ENCODE peak calls at places on chromosomes 4 and X, in four cellular contexts. K, Z, N and H are unnamed samples.

GRCh38 chrX:55907968-55908607 is 190.5 kb downstream of the RRAGB start:
- DNase-seq in K (peak; percentile 33), Z (peak; percentile 83), N (peak; percentile 55), H (peak; percentile 75)

GRCh38 chrX:36431819-36432218 is 512.3 kb downstream of the CFAP47 start:
- DNase-seq in K (peak; percentile 62), Z (no peak), N (no peak), H (no peak)

GRCh38 chr4:187304131-187304530 is 580.5 kb upstream of the FAT1 start:
- DNase-seq in K (no peak), Z (peak; percentile 11), N (no peak), H (no peak)

GRCh38 chr4:183256756-183257385 is 63.2 kb downstream of the CLDN22 start:
- DNase-seq in K (peak; percentile 59), Z (peak; percentile 72), N (peak; percentile 54), H (no peak)

GRCh38 chr4:42643685-42644084 is 13.2 kb downstream of the ATP8A1 start:
- DNase-seq in K (no peak), Z (no peak), N (no peak), H (no peak)

GRCh38 chrX:42289492-42290385 is 366.4 kb upstream of the CASK start:
- DNase-seq in K (no peak), Z (no peak), N (no peak), H (no peak)

GRCh38 chr4:119543187-119543586 is 85.4 kb downstream of the PDE5A start:
- DNase-seq in K (no peak), Z (no peak), N (no peak), H (no peak)

GRCh38 chr4:67483868-67484602 is 61.3 kb downstream of the CENPC start:
- DNase-seq in K (peak; percentile 28), Z (peak; percentile 46), N (no peak), H (no peak)

GRCh38 chrX:66014560-66014959 is 25.3 kb downstream of the VSIG4 start:
- DNase-seq in K (no peak), Z (no peak), N (no peak), H (no peak)

GRCh38 chrX:17376381-17377046 is 1.5 kb downstream of the NHS start:
- DNase-seq in K (no peak), Z (peak; percentile 15), N (no peak), H (peak; percentile 24)

GRCh38 chrX:19866626-19867410 is 20.6 kb downstream of the SH3KBP1 start:
- DNase-seq in K (no peak), Z (no peak), N (no peak), H (no peak)

GRCh38 chrX:5431823-5432222 is 796.8 kb downstream of the NLGN4X start:
- DNase-seq in K (no peak), Z (no peak), N (no peak), H (no peak)

GRCh38 chr4:10105920-10106319 is 10.7 kb downstream of the WDR1 start:
- DNase-seq in K (no peak), Z (no peak), N (no peak), H (no peak)

GRCh38 chr4:10108818-10109783 is 7.5 kb downstream of the WDR1 start:
- DNase-seq in K (no peak), Z (no peak), N (no peak), H (no peak)

GRCh38 chr4:10106421-10107039 is 10.1 kb downstream of the WDR1 start:
- DNase-seq in K (peak; percentile 98), Z (no peak), N (peak; percentile 34), H (peak; percentile 58)

GRCh38 chr4:10108391-10108790 is 8.2 kb downstream of the WDR1 start:
- DNase-seq in K (no peak), Z (no peak), N (no peak), H (no peak)

DNA sequence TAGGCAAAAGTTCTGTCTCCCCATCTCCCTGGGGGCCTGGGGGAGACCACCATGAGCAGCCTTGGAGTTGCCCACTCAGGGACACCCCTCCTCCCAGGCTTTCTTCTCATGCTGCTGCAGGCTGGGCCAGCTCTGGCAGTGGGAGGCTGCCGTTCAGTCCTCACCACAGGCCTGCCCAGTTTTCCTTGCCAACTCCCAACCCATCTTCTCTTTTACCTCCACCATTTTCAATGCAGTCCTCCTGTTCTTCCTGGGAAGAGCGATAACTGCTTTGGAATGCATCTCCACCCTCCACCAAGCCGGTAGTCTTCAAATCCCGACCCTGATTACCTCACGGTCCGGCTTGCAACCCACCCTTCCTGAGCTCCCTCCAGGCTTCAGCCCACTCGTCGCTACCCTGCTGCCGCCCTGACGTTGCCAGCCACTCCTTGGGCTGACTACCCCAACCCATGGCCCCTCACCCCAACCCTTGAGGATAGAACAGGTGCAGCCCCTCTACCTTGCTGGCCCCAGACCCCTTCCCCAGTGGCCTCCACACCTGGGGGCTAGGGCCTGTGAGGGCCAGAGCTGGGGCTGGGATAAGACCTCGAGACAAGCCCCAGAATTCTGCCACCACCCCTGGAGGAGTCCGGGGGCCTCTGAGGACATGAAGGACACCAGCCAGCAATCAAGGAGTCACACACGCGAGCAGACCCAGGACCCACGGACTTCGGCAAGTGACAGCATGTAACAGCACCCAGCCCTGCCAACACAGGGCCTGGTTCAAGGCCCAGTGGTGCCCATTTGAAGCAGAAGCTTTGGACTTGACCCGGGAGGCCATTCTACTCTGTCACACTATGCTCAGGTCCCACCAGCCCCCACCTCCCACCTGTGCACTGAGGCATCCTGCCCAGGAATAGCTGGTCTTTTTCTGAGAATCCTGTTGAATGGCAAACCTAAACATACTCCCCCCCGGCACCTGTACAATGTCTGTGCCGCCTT is 9.2 kb downstream of the WDR1 start:
- DNase-seq in K (no peak), Z (no peak), N (no peak), H (no peak)
- H3K4me3 ChIP-seq in K (no peak overlapping the region), Z (no peak overlapping the region), N (no peak overlapping the region), H (no peak overlapping the region)

DNA sequence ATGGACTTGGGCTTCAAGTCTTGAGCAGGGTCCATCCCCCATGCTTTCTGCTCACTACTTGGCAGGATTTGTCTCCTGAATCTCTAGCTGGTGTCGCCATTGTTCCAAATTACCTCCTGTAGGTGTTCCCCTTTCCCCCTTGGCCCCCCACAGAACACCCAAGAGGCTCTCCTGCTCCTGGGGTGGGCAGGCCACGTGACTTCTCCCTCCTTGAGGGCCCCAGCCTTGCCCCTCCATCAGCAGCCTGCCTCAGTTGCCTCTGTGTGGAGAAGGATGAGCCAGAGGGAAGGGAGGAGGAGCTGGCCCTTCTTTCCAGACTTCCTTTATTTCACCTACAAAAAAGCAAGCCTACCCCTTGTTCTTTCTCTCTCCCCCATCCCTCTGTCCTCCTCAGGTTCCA is 1.8 kb downstream of the GPR78 start:
- DNase-seq in K (no peak), Z (no peak), N (no peak), H (no peak)
- H3K27me3 ChIP-seq in K (peaks cover 12% of the 10 kb centered on the region), Z (peaks cover 13% of the 10 kb centered on the region), N (no peaks in the 10 kb centered on the region), H (no peaks in the 10 kb centered on the region)

GRCh38 chr4:1164956-1165545 is 7.3 kb downstream of the SPON2 start:
- DNase-seq in K (no peak), Z (no peak), N (no peak), H (no peak)

GRCh38 chr4:1164444-1164843 is 7.9 kb downstream of the SPON2 start:
- DNase-seq in K (no peak), Z (no peak), N (no peak), H (no peak)

GRCh38 chr4:1168291-1169031 is 3.9 kb downstream of the SPON2 start:
- DNase-seq in K (no peak), Z (no peak), N (no peak), H (no peak)

GRCh38 chr4:1167244-1167949 is 5.0 kb downstream of the SPON2 start:
- DNase-seq in K (peak; percentile 89), Z (peak; percentile 98), N (peak; percentile 75), H (peak; percentile 86)

DNA sequence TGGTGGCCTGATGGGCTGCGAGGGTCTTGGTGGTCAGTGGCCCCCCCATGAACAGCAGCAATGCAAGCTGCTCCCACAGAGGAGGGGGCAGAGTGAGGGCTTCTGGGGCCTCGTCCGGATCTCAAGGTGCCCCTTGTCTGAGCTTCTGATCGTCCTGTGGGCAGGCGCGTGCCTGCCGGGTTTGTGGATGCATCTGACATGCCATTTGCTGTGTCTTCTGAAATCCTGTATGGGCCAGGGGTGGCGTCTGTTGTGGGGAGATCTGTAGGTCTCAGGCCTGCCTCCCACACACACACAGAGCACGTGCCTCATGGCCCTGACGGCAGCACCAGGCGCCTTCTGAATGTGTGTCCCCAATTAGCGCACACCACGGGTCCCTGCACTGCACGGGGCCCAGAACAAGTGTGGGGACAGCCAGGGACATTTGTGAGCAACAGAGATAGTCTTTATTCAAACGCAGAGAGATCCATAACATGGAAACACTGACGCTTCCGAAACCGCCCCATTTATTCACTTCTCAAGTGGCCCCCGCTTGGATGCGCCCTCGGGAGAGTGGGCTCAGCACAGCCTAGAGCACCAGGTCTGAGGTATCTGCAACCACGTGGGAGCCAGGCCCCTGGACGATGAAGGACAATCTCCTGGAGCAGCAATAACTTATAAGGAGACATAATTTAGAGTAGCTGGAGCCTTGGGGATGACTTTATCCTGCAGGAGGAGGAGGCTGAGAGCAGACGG is 5.7 kb downstream of the SPON2 start:
- DNase-seq in K (peak; percentile 59), Z (no peak), N (no peak), H (no peak)
- H3K4me3 ChIP-seq in K (no peak overlapping the region), Z (peak overlapping the region; percentile 62), N (no peak overlapping the region), H (peak overlapping the region; percentile 72)

GRCh38 chr4:8494983-8495548 is 54.5 kb downstream of the TRMT44 start:
- DNase-seq in K (no peak), Z (no peak), N (no peak), H (no peak)

GRCh38 chr4:8494218-8494617 is 53.6 kb downstream of the TRMT44 start:
- DNase-seq in K (no peak), Z (peak; percentile 70), N (no peak), H (no peak)

GRCh38 chr4:8493484-8493883 is 52.9 kb downstream of the TRMT44 start:
- DNase-seq in K (no peak), Z (peak; percentile 28), N (no peak), H (no peak)

GRCh38 chr4:8497762-8498161 is 57.2 kb downstream of the TRMT44 start:
- DNase-seq in K (no peak), Z (no peak), N (no peak), H (no peak)

DNA sequence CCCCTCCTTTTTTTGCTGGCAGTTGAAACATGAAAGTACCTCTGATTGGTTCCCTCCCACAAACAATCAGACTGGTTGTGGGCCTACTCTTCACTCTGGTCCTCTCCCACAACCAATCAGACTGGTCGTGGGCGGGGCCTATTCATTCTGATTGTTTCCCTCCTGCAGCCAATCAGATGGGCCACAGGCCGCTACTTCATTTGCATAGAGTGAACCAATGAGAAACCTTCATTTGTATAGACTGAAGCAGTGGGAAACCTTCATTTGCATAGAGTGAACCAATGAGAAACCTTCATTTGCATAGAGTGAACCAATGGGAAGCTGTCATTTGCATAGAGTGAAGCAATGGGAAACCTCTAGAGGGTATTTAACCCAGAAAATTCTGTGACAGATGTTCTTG is 55.2 kb downstream of the TRMT44 start:
- DNase-seq in K (no peak), Z (peak; percentile 81), N (no peak), H (no peak)
- H3K27me3 ChIP-seq in K (no peaks in the 10 kb centered on the region), Z (no peaks in the 10 kb centered on the region), N (no peaks in the 10 kb centered on the region), H (no peaks in the 10 kb centered on the region)

DNA sequence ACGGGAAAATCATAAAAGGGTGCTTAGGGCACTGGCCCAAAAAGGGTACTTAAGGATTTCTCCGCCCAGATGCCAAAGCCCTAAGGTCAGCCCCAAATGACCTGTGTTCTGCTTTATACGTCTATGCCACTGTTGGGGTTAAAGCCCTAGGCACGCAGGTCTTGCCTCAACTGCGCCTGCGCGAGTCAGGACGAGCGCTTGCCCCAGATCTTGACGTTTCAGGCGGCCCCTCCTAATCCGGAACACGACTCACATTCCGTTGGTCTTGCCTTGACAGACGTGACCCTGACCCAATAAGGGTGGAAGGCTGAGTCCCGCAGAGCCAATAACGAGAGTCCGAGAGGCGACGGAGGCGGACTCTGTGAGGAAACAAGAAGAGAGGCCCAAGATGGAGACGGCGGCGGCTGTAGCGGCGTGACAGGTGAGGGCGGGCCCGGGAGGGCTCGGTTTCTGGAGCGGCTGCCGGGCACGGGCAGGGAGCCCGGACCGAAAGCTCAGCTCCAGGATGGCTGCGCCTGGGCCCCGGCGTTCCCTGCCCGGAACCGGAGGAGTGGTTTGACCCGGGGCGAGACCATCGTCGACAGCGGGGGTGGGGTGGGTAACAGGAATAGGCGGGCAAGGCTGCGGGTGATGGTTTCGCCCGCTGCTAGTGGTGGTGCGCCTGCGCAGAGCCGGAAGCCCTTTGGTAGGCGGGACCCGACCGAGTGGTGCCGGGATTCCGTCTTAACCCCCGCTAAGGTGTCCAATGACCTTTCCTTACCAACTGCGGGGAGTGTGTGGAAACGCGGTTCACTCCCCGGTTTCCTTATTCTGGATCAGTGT is at the start of gene ARAF:
- DNase-seq in K (peak; percentile 100), Z (peak; percentile 97), N (peak; percentile 99), H (peak; percentile 98)
- H3K4me3 ChIP-seq in K (peak within 1 kb of the TSS; percentile 66), Z (peak within 1 kb of the TSS; percentile 73), N (peak within 1 kb of the TSS; percentile 23), H (peak within 1 kb of the TSS; percentile 41)